ENCODE peak calls at places on chromosomes 12 and 14, in five cellular contexts. T is AG08395, R is cerebellum, L is NAMALWA, F is GM23338. Z is an unnamed sample.
A peak's percentile ranks its signal among the peaks of the same experiment; 100 is the strongest.

GRCh38 chr14:59277659-59278058 is 89.2 kb downstream of the DAAM1 start:
- DNase-seq in T (no peak), R (no peak), L (no peak), F (no peak), Z (no peak)

GRCh38 chr14:96592591-96593388 is 90.6 kb downstream of the PAPOLA start:
- DNase-seq in T (peak; percentile 88), R (no peak), L (peak; percentile 63), F (peak; percentile 63), Z (peak; percentile 54)

GRCh38 chr12:43099691-43100163 is 452.3 kb downstream of the ADAMTS20 start:
- DNase-seq in T (no peak), R (no peak), L (no peak), F (no peak), Z (no peak)

GRCh38 chr12:5081016-5081415 is 37.3 kb downstream of the KCNA5 start:
- DNase-seq in T (no peak), R (peak; percentile 94), L (no peak), F (peak; percentile 72), Z (no peak)

GRCh38 chr12:116123511-116124258 is 153.8 kb downstream of the MED13L start:
- DNase-seq in T (peak; percentile 13), R (peak; percentile 29), L (peak; percentile 90), F (no peak), Z (no peak)

GRCh38 chr14:63266106-63266505 is 52.6 kb downstream of the GPHB5 start:
- DNase-seq in T (no peak), R (no peak), L (no peak), F (peak; percentile 77), Z (no peak)

GRCh38 chr14:96177766-96178377 is 26.8 kb upstream of the BDKRB2 start:
- DNase-seq in T (peak; percentile 10), R (no peak), L (peak; percentile 16), F (no peak), Z (no peak)

GRCh38 chr12:24776856-24777255 is 172.0 kb downstream of the BCAT1 start:
- DNase-seq in T (no peak), R (no peak), L (no peak), F (no peak), Z (no peak)

GRCh38 chr12:92424338-92424737 is 278.5 kb upstream of the PLEKHG7 start:
- DNase-seq in T (peak; percentile 13), R (no peak), L (no peak), F (peak; percentile 76), Z (no peak)

GRCh38 chr12:78880078-78880477 is 15.5 kb downstream of the SYT1 start:
- DNase-seq in T (peak; percentile 3), R (no peak), L (no peak), F (peak; percentile 79), Z (no peak)

GRCh38 chr12:19144985-19145384 is 15.5 kb downstream of the PLEKHA5 start:
- DNase-seq in T (no peak), R (no peak), L (no peak), F (no peak), Z (no peak)

GRCh38 chr12:109719123-109720022 is 5.7 kb downstream of the FAM222A start:
- DNase-seq in T (no peak), R (no peak), L (no peak), F (peak; percentile 77), Z (no peak)

GRCh38 chr12:47316609-47317049 is 236.9 kb upstream of the AMIGO2 start:
- DNase-seq in T (peak; percentile 39), R (no peak), L (no peak), F (no peak), Z (no peak)

GRCh38 chr14:96585672-96586013 is 83.5 kb downstream of the PAPOLA start:
- DNase-seq in T (no peak), R (no peak), L (no peak), F (no peak), Z (no peak)

GRCh38 chr14:69002069-69002468 is 23.0 kb upstream of the ACTN1 start:
- DNase-seq in T (peak; percentile 29), R (no peak), L (no peak), F (peak; percentile 59), Z (no peak)

GRCh38 chr14:69703047-69704046 is 63.6 kb upstream of the SRSF5 start:
- DNase-seq in T (no peak), R (no peak), L (no peak), F (no peak), Z (no peak)

GRCh38 chr12:57734586-57734985 is 4.0 kb downstream of the AGAP2 start:
- DNase-seq in T (no peak), R (no peak), L (no peak), F (no peak), Z (no peak)

GRCh38 chr12:117207675-117208074 is 17.4 kb upstream of the FBXO21 start:
- DNase-seq in T (no peak), R (no peak), L (no peak), F (no peak), Z (no peak)

GRCh38 chr12:93571360-93571853 is 1.1 kb upstream of the SOCS2 start:
- DNase-seq in T (peak; percentile 41), R (no peak), L (no peak), F (peak; percentile 85), Z (peak; percentile 44)

GRCh38 chr14:59190372-59190771 is 1.9 kb downstream of the DAAM1 start:
- DNase-seq in T (peak; percentile 22), R (peak; percentile 19), L (no peak), F (peak; percentile 75), Z (no peak)

GRCh38 chr14:70011098-70011497 is 131.9 kb downstream of the SMOC1 start:
- DNase-seq in T (no peak), R (no peak), L (no peak), F (no peak), Z (no peak)

GRCh38 chr12:54350743-54351142 is 13.5 kb downstream of the GPR84 start:
- DNase-seq in T (no peak), R (no peak), L (no peak), F (peak; percentile 57), Z (no peak)

GRCh38 chr14:23186913-23187654 is 3.6 kb upstream of the SLC7A8 start:
- DNase-seq in T (peak; percentile 78), R (peak; percentile 75), L (peak; percentile 58), F (peak; percentile 70), Z (no peak)

GRCh38 chr12:92272301-92272964 is 126.8 kb upstream of the BTG1 start:
- DNase-seq in T (no peak), R (no peak), L (no peak), F (peak; percentile 36), Z (no peak)

GRCh38 chr14:21199611-21200570 is 44.0 kb upstream of the OR5AU1 start:
- DNase-seq in T (no peak), R (no peak), L (no peak), F (no peak), Z (no peak)

GRCh38 chr12:93502802-93503623 is 35.7 kb downstream of the MRPL42 start:
- DNase-seq in T (peak; percentile 35), R (peak; percentile 29), L (peak; percentile 71), F (peak; percentile 69), Z (no peak)

GRCh38 chr12:23140710-23141109 is 515.7 kb downstream of the ETNK1 start:
- DNase-seq in T (no peak), R (no peak), L (no peak), F (no peak), Z (no peak)

GRCh38 chr14:100487304-100487703 is 99.9 kb downstream of the BEGAIN start:
- DNase-seq in T (no peak), R (no peak), L (no peak), F (no peak), Z (no peak)

GRCh38 chr12:3931206-3931605 is 58.0 kb upstream of the PARP11 start:
- DNase-seq in T (no peak), R (no peak), L (no peak), F (no peak), Z (no peak)

GRCh38 chr14:74524076-74524812 is 30.7 kb downstream of the ISCA2 start:
- DNase-seq in T (no peak), R (no peak), L (no peak), F (no peak), Z (no peak)

GRCh38 chr14:75315143-75315542 is 36.5 kb downstream of the FOS start:
- DNase-seq in T (peak; percentile 47), R (peak; percentile 20), L (no peak), F (no peak), Z (no peak)

GRCh38 chr12:98582093-98582492 is 11.4 kb upstream of the SLC25A3 start:
- DNase-seq in T (no peak), R (no peak), L (no peak), F (no peak), Z (no peak)

GRCh38 chr14:76101980-76102379 is 49.7 kb upstream of the GPATCH2L start:
- DNase-seq in T (no peak), R (no peak), L (no peak), F (no peak), Z (no peak)

GRCh38 chr14:100873083-100873482 is 30.4 kb downstream of the RTL1 start:
- DNase-seq in T (peak; percentile 19), R (no peak), L (no peak), F (no peak), Z (no peak)

GRCh38 chr14:64421166-64421565 is 33.0 kb downstream of the MTHFD1 start:
- DNase-seq in T (peak; percentile 22), R (no peak), L (no peak), F (no peak), Z (no peak)

GRCh38 chr12:93908846-93909592 is 231.8 kb downstream of the CRADD start:
- DNase-seq in T (no peak), R (peak; percentile 63), L (no peak), F (no peak), Z (no peak)

GRCh38 chr12:114408881-114409795 is 3.2 kb upstream of the TBX5 start:
- DNase-seq in T (no peak), R (no peak), L (no peak), F (peak; percentile 75), Z (no peak)

GRCh38 chr12:121803861-121804416 is at the start of gene SETD1B:
- DNase-seq in T (no peak), R (no peak), L (peak; percentile 60), F (peak; percentile 82), Z (no peak)

GRCh38 chr12:97948591-97948990 is 486.0 kb downstream of the RMST start:
- DNase-seq in T (no peak), R (no peak), L (no peak), F (no peak), Z (no peak)

Z was measured in mesothelial cell of epicardium.